ENCODE peak calls at places on chromosomes 4 and X, in six cellular contexts. One of them, this sample, is unnamed. For H3K4me1, the result is how much of the 10 kb centered on the place peaks cover.

GRCh38 chr4:43373201-43373600 is 480.7 kb downstream of the GRXCR1 start:
- DNase-seq in mammary epithelial cell: no peak
- DNase-seq in GM23338: no peak
- DNase-seq in Peyer's patch: no peak
- DNase-seq in H9: no peak
- DNase-seq in upper lobe of left lung: no peak
- DNase-seq in this sample: no peak

GRCh38 chr4:79290376-79290775 is 35.5 kb downstream of the NAA11 start:
- DNase-seq in mammary epithelial cell: no peak
- DNase-seq in GM23338: no peak
- DNase-seq in Peyer's patch: no peak
- DNase-seq in H9: no peak
- DNase-seq in upper lobe of left lung: no peak
- DNase-seq in this sample: no peak

GRCh38 chr4:5206391-5206790 is 155.1 kb downstream of the STK32B start:
- DNase-seq in mammary epithelial cell: peak
- DNase-seq in GM23338: no peak
- DNase-seq in Peyer's patch: no peak
- DNase-seq in H9: no peak
- DNase-seq in upper lobe of left lung: no peak
- DNase-seq in this sample: no peak

GRCh38 chr4:78644744-78645330 is 93.3 kb downstream of the ANXA3 start:
- DNase-seq in mammary epithelial cell: peak
- DNase-seq in GM23338: peak
- DNase-seq in Peyer's patch: peak
- DNase-seq in H9: peak
- DNase-seq in upper lobe of left lung: no peak
- DNase-seq in this sample: peak

GRCh38 chr4:4866833-4867744 is 7.6 kb downstream of the MSX1 start:
- DNase-seq in mammary epithelial cell: no peak
- DNase-seq in GM23338: peak
- DNase-seq in Peyer's patch: no peak
- DNase-seq in H9: peak
- DNase-seq in upper lobe of left lung: peak
- DNase-seq in this sample: no peak

GRCh38 chr4:4651811-4652609 is 110.2 kb upstream of the STX18 start:
- DNase-seq in mammary epithelial cell: no peak
- DNase-seq in GM23338: peak
- DNase-seq in Peyer's patch: no peak
- DNase-seq in H9: peak
- DNase-seq in upper lobe of left lung: no peak
- DNase-seq in this sample: no peak

GRCh38 chr4:176575141-176575731 is 217.5 kb downstream of the VEGFC start:
- DNase-seq in mammary epithelial cell: no peak
- DNase-seq in GM23338: no peak
- DNase-seq in Peyer's patch: no peak
- DNase-seq in H9: no peak
- DNase-seq in upper lobe of left lung: no peak
- DNase-seq in this sample: no peak

GRCh38 chr4:150232029-150232428 is 153.8 kb downstream of the DCLK2 start:
- DNase-seq in mammary epithelial cell: no peak
- DNase-seq in GM23338: no peak
- DNase-seq in Peyer's patch: no peak
- DNase-seq in H9: no peak
- DNase-seq in upper lobe of left lung: no peak
- DNase-seq in this sample: no peak

GRCh38 chr4:94504545-94504944 is 52.8 kb downstream of the PDLIM5 start:
- DNase-seq in mammary epithelial cell: no peak
- DNase-seq in GM23338: no peak
- DNase-seq in Peyer's patch: no peak
- DNase-seq in H9: no peak
- DNase-seq in upper lobe of left lung: no peak
- DNase-seq in this sample: no peak

GRCh38 chrX:141375011-141375730 is 132.9 kb upstream of the SPANXC start:
- DNase-seq in mammary epithelial cell: no peak
- DNase-seq in GM23338: no peak
- DNase-seq in Peyer's patch: no peak
- DNase-seq in H9: no peak
- DNase-seq in upper lobe of left lung: no peak
- DNase-seq in this sample: no peak

GRCh38 chrX:115337735-115338134 is 48.2 kb downstream of the LUZP4 start:
- DNase-seq in mammary epithelial cell: no peak
- DNase-seq in GM23338: no peak
- DNase-seq in Peyer's patch: no peak
- DNase-seq in H9: no peak
- DNase-seq in upper lobe of left lung: no peak
- DNase-seq in this sample: no peak

GRCh38 chr4:26206339-26206738 is 114.5 kb upstream of the RBPJ start:
- DNase-seq in mammary epithelial cell: no peak
- DNase-seq in GM23338: no peak
- DNase-seq in Peyer's patch: no peak
- DNase-seq in H9: no peak
- DNase-seq in upper lobe of left lung: no peak
- DNase-seq in this sample: no peak

GRCh38 chrX:105050921-105051320 is 169.6 kb downstream of the TEX13A start:
- DNase-seq in mammary epithelial cell: no peak
- DNase-seq in GM23338: no peak
- DNase-seq in Peyer's patch: no peak
- DNase-seq in H9: peak
- DNase-seq in upper lobe of left lung: peak
- DNase-seq in this sample: no peak

GRCh38 chr4:53908661-53909078 is 155.7 kb downstream of the CHIC2 start:
- DNase-seq in mammary epithelial cell: peak
- DNase-seq in GM23338: peak
- DNase-seq in Peyer's patch: no peak
- DNase-seq in H9: no peak
- DNase-seq in upper lobe of left lung: no peak
- DNase-seq in this sample: no peak

GRCh38 chr4:27010334-27010940 is 149.8 kb downstream of the STIM2 start:
- DNase-seq in mammary epithelial cell: peak
- DNase-seq in GM23338: peak
- DNase-seq in Peyer's patch: peak
- DNase-seq in H9: no peak
- DNase-seq in upper lobe of left lung: no peak
- DNase-seq in this sample: peak

GRCh38 chr4:136863756-136864155 is 668.5 kb downstream of the PCDH18 start:
- DNase-seq in mammary epithelial cell: no peak
- DNase-seq in GM23338: peak
- DNase-seq in Peyer's patch: no peak
- DNase-seq in H9: peak
- DNase-seq in upper lobe of left lung: no peak
- DNase-seq in this sample: no peak

GRCh38 chrX:38183577-38183976 is 37.1 kb downstream of the SRPX start:
- DNase-seq in mammary epithelial cell: no peak
- DNase-seq in GM23338: no peak
- DNase-seq in Peyer's patch: no peak
- DNase-seq in H9: no peak
- DNase-seq in upper lobe of left lung: no peak
- DNase-seq in this sample: no peak

GRCh38 chr4:164221631-164222030 is 532.3 kb upstream of the SMIM31 start:
- DNase-seq in mammary epithelial cell: peak
- DNase-seq in GM23338: no peak
- DNase-seq in Peyer's patch: no peak
- DNase-seq in H9: no peak
- DNase-seq in upper lobe of left lung: no peak
- DNase-seq in this sample: no peak

GRCh38 chr4:113901994-113902787 is 77.3 kb downstream of the ARSJ start:
- DNase-seq in mammary epithelial cell: no peak
- DNase-seq in GM23338: no peak
- DNase-seq in Peyer's patch: peak
- DNase-seq in H9: no peak
- DNase-seq in upper lobe of left lung: no peak
- DNase-seq in this sample: peak

GRCh38 chrX:46820391-46821100 is 16.3 kb upstream of the RP2 start:
- DNase-seq in mammary epithelial cell: peak
- DNase-seq in GM23338: no peak
- DNase-seq in Peyer's patch: no peak
- DNase-seq in H9: no peak
- DNase-seq in upper lobe of left lung: no peak
- DNase-seq in this sample: no peak

GRCh38 chr4:10605746-10606482 is 78.7 kb downstream of the CLNK start:
- DNase-seq in mammary epithelial cell: peak
- DNase-seq in GM23338: no peak
- DNase-seq in Peyer's patch: no peak
- DNase-seq in H9: no peak
- DNase-seq in upper lobe of left lung: no peak
- DNase-seq in this sample: no peak

GRCh38 chr4:110046588-110047049 is 133.9 kb downstream of the EGF start:
- DNase-seq in mammary epithelial cell: peak
- DNase-seq in GM23338: no peak
- DNase-seq in Peyer's patch: no peak
- DNase-seq in H9: no peak
- DNase-seq in upper lobe of left lung: no peak
- DNase-seq in this sample: no peak

GRCh38 chr4:41602113-41602512 is 64.2 kb downstream of the LIMCH1 start:
- DNase-seq in mammary epithelial cell: no peak
- DNase-seq in GM23338: no peak
- DNase-seq in Peyer's patch: no peak
- DNase-seq in H9: no peak
- DNase-seq in upper lobe of left lung: no peak
- DNase-seq in this sample: no peak

GRCh38 chrX:13579696-13580095 is 10.3 kb downstream of the EGFL6 start:
- DNase-seq in mammary epithelial cell: no peak
- DNase-seq in GM23338: no peak
- DNase-seq in Peyer's patch: no peak
- DNase-seq in H9: no peak
- DNase-seq in upper lobe of left lung: no peak
- DNase-seq in this sample: no peak

GRCh38 chr4:153927546-153927945 is 138.7 kb upstream of the SFRP2 start:
- DNase-seq in mammary epithelial cell: no peak
- DNase-seq in GM23338: no peak
- DNase-seq in Peyer's patch: no peak
- DNase-seq in H9: no peak
- DNase-seq in upper lobe of left lung: no peak
- DNase-seq in this sample: no peak

GRCh38 chr4:184355111-184355604 is 119.2 kb downstream of the IRF2 start:
- DNase-seq in mammary epithelial cell: peak
- DNase-seq in GM23338: no peak
- DNase-seq in Peyer's patch: peak
- DNase-seq in H9: peak
- DNase-seq in upper lobe of left lung: no peak
- DNase-seq in this sample: no peak

GRCh38 chrX:154593201-154593600 is 8.3 kb downstream of the CTAG1A start:
- DNase-seq in mammary epithelial cell: no peak
- DNase-seq in GM23338: no peak
- DNase-seq in Peyer's patch: no peak
- DNase-seq in H9: no peak
- DNase-seq in upper lobe of left lung: no peak
- DNase-seq in this sample: no peak

GRCh38 chrX:20224814-20225487 is 41.8 kb downstream of the RPS6KA3 start:
- DNase-seq in mammary epithelial cell: peak
- DNase-seq in GM23338: peak
- DNase-seq in Peyer's patch: no peak
- DNase-seq in H9: no peak
- DNase-seq in upper lobe of left lung: no peak
- DNase-seq in this sample: no peak

GRCh38 chrX:16870861-16871584 is 861 bp upstream of the RBBP7 start:
- DNase-seq in mammary epithelial cell: no peak
- DNase-seq in GM23338: peak
- DNase-seq in Peyer's patch: peak
- DNase-seq in H9: peak
- DNase-seq in upper lobe of left lung: peak
- DNase-seq in this sample: no peak

GRCh38 chrX:97740044-97740443 is 856.3 kb downstream of the RPA4 start:
- DNase-seq in mammary epithelial cell: peak
- DNase-seq in GM23338: no peak
- DNase-seq in Peyer's patch: no peak
- DNase-seq in H9: no peak
- DNase-seq in upper lobe of left lung: no peak
- DNase-seq in this sample: no peak

GRCh38 chrX:135498236-135498635 is 22.2 kb upstream of the INTS6L start:
- DNase-seq in mammary epithelial cell: no peak
- DNase-seq in GM23338: no peak
- DNase-seq in Peyer's patch: no peak
- DNase-seq in H9: no peak
- DNase-seq in upper lobe of left lung: no peak
- DNase-seq in this sample: no peak
- TF ChIP-seq CTCF in mammary epithelial cell: no peak
- TF ChIP-seq CTCF in GM23338: no peak
- TF ChIP-seq CTCF in Peyer's patch: no peak
- TF ChIP-seq CTCF in H9: no peak
- TF ChIP-seq CTCF in upper lobe of left lung: no peak
- TF ChIP-seq CTCF in this sample: no peak

GRCh38 chrX:136694491-136695087 is 46.6 kb downstream of the CD40LG start:
- DNase-seq in mammary epithelial cell: peak
- DNase-seq in GM23338: peak
- DNase-seq in Peyer's patch: no peak
- DNase-seq in H9: peak
- DNase-seq in upper lobe of left lung: no peak
- DNase-seq in this sample: peak
- H3K4me1 ChIP-seq in mammary epithelial cell: under half
- H3K4me1 ChIP-seq in GM23338: under half
- H3K4me1 ChIP-seq in Peyer's patch: under half
- H3K4me1 ChIP-seq in H9: under half
- H3K4me1 ChIP-seq in upper lobe of left lung: under half
- H3K4me1 ChIP-seq in this sample: half or more

GRCh38 chr4:186792994-186793393 is 69.3 kb upstream of the FAT1 start:
- DNase-seq in mammary epithelial cell: no peak
- DNase-seq in GM23338: no peak
- DNase-seq in Peyer's patch: no peak
- DNase-seq in H9: no peak
- DNase-seq in upper lobe of left lung: no peak
- DNase-seq in this sample: no peak
- TF ChIP-seq CTCF in mammary epithelial cell: no peak
- TF ChIP-seq CTCF in GM23338: no peak
- TF ChIP-seq CTCF in Peyer's patch: no peak
- TF ChIP-seq CTCF in H9: no peak
- TF ChIP-seq CTCF in upper lobe of left lung: no peak
- TF ChIP-seq CTCF in this sample: no peak

DNA sequence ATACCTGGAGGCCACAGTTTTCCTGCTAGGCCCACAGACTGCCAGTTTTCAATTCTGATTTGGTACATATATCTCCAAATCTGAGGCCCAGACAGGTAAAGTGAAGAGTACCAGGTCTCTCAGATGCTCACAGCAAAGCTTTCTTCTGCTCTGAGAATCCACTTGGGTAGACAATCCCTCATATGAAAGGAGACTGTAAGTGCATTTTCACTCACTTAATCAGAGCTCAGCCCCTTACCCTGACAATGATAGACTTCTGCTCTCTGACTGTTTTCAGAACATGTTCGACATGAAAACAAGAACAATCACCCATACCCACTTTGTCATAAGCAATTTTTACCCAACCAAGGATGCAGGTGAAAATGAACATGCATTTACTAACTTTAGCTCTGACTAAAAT is 7.1 kb downstream of the GPRIN3 start:
- DNase-seq in mammary epithelial cell: no peak
- DNase-seq in GM23338: no peak
- DNase-seq in Peyer's patch: no peak
- DNase-seq in H9: no peak
- DNase-seq in upper lobe of left lung: no peak
- DNase-seq in this sample: no peak
- H3K4me1 ChIP-seq in mammary epithelial cell: under half
- H3K4me1 ChIP-seq in GM23338: under half
- H3K4me1 ChIP-seq in Peyer's patch: half or more
- H3K4me1 ChIP-seq in H9: under half
- H3K4me1 ChIP-seq in upper lobe of left lung: under half
- H3K4me1 ChIP-seq in this sample: half or more